ENCODE peak calls at places on chromosomes 6 and 20, in five cellular contexts. H is activated CD4-positive, CD25-positive, alpha-beta regulatory T cell; Y is EL; M is heart right ventricle; J is kidney. T is an unnamed sample.

GRCh38 chr6:13946506-13946905 is 21.8 kb downstream of the RNF182 start:
- DNase-seq in Y (no peak), J (no peak), M (no peak), H (no peak), T (no peak)

GRCh38 chr20:51712501-51713212 is 55.5 kb downstream of the ATP9A start:
- DNase-seq in J (peak; percentile 72), Y (no peak), M (no peak), H (no peak), T (peak; percentile 64)

GRCh38 chr6:71982385-71982784 is 96.0 kb downstream of the RIMS1 start:
- DNase-seq in J (no peak), Y (peak; percentile 8), M (no peak), H (no peak), T (no peak)

GRCh38 chr6:34791164-34791841 is 580 bp upstream of the BLTP3A start:
- DNase-seq in Y (peak; percentile 44), J (peak; percentile 78), M (peak; percentile 53), H (no peak), T (peak; percentile 51)

GRCh38 chr6:19771753-19772336 is 65.3 kb upstream of the ID4 start:
- DNase-seq in Y (peak; percentile 23), J (no peak), H (no peak), M (no peak), T (no peak)

GRCh38 chr6:168130683-168131371 is 51.8 kb upstream of the FRMD1 start:
- DNase-seq in Y (no peak), H (no peak), M (no peak), J (peak; percentile 46), T (no peak)

GRCh38 chr20:8095648-8096572 is 36.2 kb upstream of the PLCB1 start:
- DNase-seq in J (no peak), H (no peak), Y (peak; percentile 55), M (no peak), T (no peak)

GRCh38 chr6:22043284-22043962 is 253.4 kb downstream of the PRL start:
- DNase-seq in J (no peak), H (no peak), M (peak; percentile 21), Y (no peak), T (no peak)

GRCh38 chr6:157772820-157773219 is 50.2 kb upstream of the SNX9 start:
- DNase-seq in M (no peak), H (no peak), J (no peak), Y (no peak), T (no peak)

GRCh38 chr20:21125849-21126840 is at the start of gene KIZ:
- DNase-seq in M (peak; percentile 99), J (peak; percentile 99), Y (peak; percentile 94), H (peak; percentile 97), T (peak; percentile 99)

GRCh38 chr20:21509597-21510331 is 4.1 kb downstream of the NKX2-2 start:
- DNase-seq in M (no peak), J (no peak), H (no peak), Y (peak; percentile 79), T (no peak)